ENCODE peak calls at places on chromosomes 5 and 9, in eight cellular contexts. One of them, this sample, is unnamed.
A peak's percentile ranks its signal among the peaks of the same experiment; 100 is the strongest.

GRCh38 chr5:84393969-84394368 is 9.3 kb upstream of the EDIL3 start:
- DNase-seq in heart left ventricle: no peak
- DNase-seq in sigmoid colon: no peak
- DNase-seq in ovary: no peak
- DNase-seq in transverse colon: no peak
- DNase-seq in pancreas: no peak
- DNase-seq in cardiac muscle cell: peak; percentile 57
- DNase-seq in GM23338: no peak
- DNase-seq in this sample: no peak

GRCh38 chr9:109914280-109915027 is 134.5 kb downstream of the PALM2AKAP2 start:
- DNase-seq in heart left ventricle: no peak
- DNase-seq in sigmoid colon: no peak
- DNase-seq in ovary: no peak
- DNase-seq in transverse colon: peak; percentile 22
- DNase-seq in pancreas: no peak
- DNase-seq in cardiac muscle cell: peak; percentile 97
- DNase-seq in GM23338: no peak
- DNase-seq in this sample: no peak

GRCh38 chr9:132142883-132143282 is 19.0 kb upstream of the NTNG2 start:
- DNase-seq in heart left ventricle: no peak
- DNase-seq in sigmoid colon: no peak
- DNase-seq in ovary: no peak
- DNase-seq in transverse colon: no peak
- DNase-seq in pancreas: no peak
- DNase-seq in cardiac muscle cell: no peak
- DNase-seq in GM23338: no peak
- DNase-seq in this sample: no peak

GRCh38 chr9:133758228-133758627 is 20.1 kb upstream of the SARDH start:
- DNase-seq in heart left ventricle: no peak
- DNase-seq in sigmoid colon: peak; percentile 37
- DNase-seq in ovary: peak; percentile 10
- DNase-seq in transverse colon: no peak
- DNase-seq in pancreas: no peak
- DNase-seq in cardiac muscle cell: no peak
- DNase-seq in GM23338: no peak
- DNase-seq in this sample: no peak

GRCh38 chr5:59036274-59036961 is 453.5 kb downstream of the RAB3C start:
- DNase-seq in heart left ventricle: no peak
- DNase-seq in sigmoid colon: peak; percentile 75
- DNase-seq in ovary: no peak
- DNase-seq in transverse colon: peak; percentile 23
- DNase-seq in pancreas: no peak
- DNase-seq in cardiac muscle cell: peak; percentile 96
- DNase-seq in GM23338: no peak
- DNase-seq in this sample: peak; percentile 63

GRCh38 chr9:124894741-124895170 is 32.8 kb downstream of the ARPC5L start:
- DNase-seq in heart left ventricle: no peak
- DNase-seq in sigmoid colon: no peak
- DNase-seq in ovary: no peak
- DNase-seq in transverse colon: no peak
- DNase-seq in pancreas: no peak
- DNase-seq in cardiac muscle cell: peak; percentile 72
- DNase-seq in GM23338: peak; percentile 77
- DNase-seq in this sample: no peak

GRCh38 chr5:160525471-160526261 is 104.0 kb downstream of the PTTG1 start:
- DNase-seq in heart left ventricle: no peak
- DNase-seq in sigmoid colon: no peak
- DNase-seq in ovary: no peak
- DNase-seq in transverse colon: no peak
- DNase-seq in pancreas: no peak
- DNase-seq in cardiac muscle cell: no peak
- DNase-seq in GM23338: no peak
- DNase-seq in this sample: no peak

GRCh38 chr5:146291421-146292074 is 47.1 kb upstream of the POU4F3 start:
- DNase-seq in heart left ventricle: no peak
- DNase-seq in sigmoid colon: no peak
- DNase-seq in ovary: no peak
- DNase-seq in transverse colon: no peak
- DNase-seq in pancreas: no peak
- DNase-seq in cardiac muscle cell: peak; percentile 63
- DNase-seq in GM23338: peak; percentile 82
- DNase-seq in this sample: peak; percentile 50

GRCh38 chr5:170576602-170577584 is 73.1 kb downstream of the KCNIP1 start:
- DNase-seq in heart left ventricle: no peak
- DNase-seq in sigmoid colon: no peak
- DNase-seq in ovary: no peak
- DNase-seq in transverse colon: no peak
- DNase-seq in pancreas: no peak
- DNase-seq in cardiac muscle cell: no peak
- DNase-seq in GM23338: no peak
- DNase-seq in this sample: no peak
- H3K27me3 ChIP-seq in heart left ventricle: peaks cover 16% of the 10 kb centered on the region
- H3K27me3 ChIP-seq in sigmoid colon: no peaks in the 10 kb centered on the region
- H3K27me3 ChIP-seq in ovary: no peaks in the 10 kb centered on the region
- H3K27me3 ChIP-seq in transverse colon: peaks cover 5% of the 10 kb centered on the region
- H3K27me3 ChIP-seq in pancreas: no peaks in the 10 kb centered on the region
- H3K27me3 ChIP-seq in cardiac muscle cell: no peaks in the 10 kb centered on the region
- H3K27me3 ChIP-seq in GM23338: no peaks in the 10 kb centered on the region
- H3K27me3 ChIP-seq in this sample: no peaks in the 10 kb centered on the region

DNA sequence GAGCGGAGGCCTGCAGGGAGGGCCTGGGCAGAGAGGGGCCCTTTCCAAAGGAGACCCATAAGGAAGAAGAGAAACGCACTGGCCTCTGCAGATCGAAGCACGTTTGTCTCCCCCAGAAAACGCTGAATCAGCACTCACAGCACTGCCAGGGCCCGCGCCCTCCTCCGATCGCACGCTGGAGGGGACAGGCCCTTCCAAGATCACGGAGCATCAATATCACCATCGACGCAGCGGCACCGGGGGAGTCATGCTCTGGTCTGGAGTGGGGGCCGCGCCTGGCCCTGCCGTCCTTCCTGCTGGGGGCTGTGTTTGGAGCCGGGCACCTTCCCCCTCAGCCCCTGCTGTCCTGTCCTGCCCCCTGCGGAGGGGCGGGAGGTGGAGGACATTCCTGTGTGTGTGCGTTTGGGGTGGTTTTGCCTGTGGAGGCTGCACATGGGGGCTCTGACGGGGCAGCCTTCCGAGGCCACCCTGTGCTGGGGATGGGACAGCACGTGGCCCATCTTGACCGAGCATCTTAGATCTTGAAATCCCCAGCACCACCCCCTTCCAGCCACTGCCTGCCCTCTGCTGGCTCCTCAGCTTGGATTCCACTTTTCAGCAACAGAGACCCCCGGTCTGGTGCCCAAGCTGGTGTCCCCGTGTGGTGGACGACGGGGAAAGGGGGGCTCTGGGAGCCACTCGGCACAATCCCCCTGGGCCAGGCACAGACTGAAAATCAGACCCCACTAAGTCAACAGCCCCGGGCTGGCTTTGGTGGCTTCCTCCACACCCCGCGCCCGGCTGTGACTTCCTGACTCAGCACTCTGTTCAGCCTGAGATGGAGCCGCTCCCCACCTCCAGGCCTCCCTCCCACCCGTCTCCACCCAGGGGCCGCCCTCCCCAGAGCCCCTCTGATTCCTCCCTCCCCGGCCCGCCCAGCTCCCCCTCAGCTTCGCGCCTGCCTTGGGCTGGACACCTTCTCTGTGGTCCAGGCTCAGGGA is 8.3 kb downstream of the TMEM250 start:
- DNase-seq in heart left ventricle: no peak
- DNase-seq in sigmoid colon: no peak
- DNase-seq in ovary: no peak
- DNase-seq in transverse colon: no peak
- DNase-seq in pancreas: no peak
- DNase-seq in cardiac muscle cell: peak; percentile 41
- DNase-seq in GM23338: peak; percentile 62
- DNase-seq in this sample: no peak
- TF ChIP-seq CTCF in heart left ventricle: no peak
- TF ChIP-seq CTCF in sigmoid colon: peak; percentile 17
- TF ChIP-seq CTCF in ovary: no peak
- TF ChIP-seq CTCF in transverse colon: no peak
- TF ChIP-seq CTCF in pancreas: no peak
- TF ChIP-seq CTCF in cardiac muscle cell: peak; percentile 37
- TF ChIP-seq CTCF in GM23338: peak; percentile 18
- TF ChIP-seq CTCF in this sample: peak; percentile 13

GRCh38 chr5:91311697-91312501 is 71.2 kb downstream of the ARRDC3 start:
- DNase-seq in heart left ventricle: peak; percentile 56
- DNase-seq in sigmoid colon: peak; percentile 88
- DNase-seq in ovary: peak; percentile 63
- DNase-seq in transverse colon: peak; percentile 61
- DNase-seq in pancreas: peak; percentile 36
- DNase-seq in cardiac muscle cell: peak; percentile 98
- DNase-seq in GM23338: peak; percentile 28
- DNase-seq in this sample: no peak

GRCh38 chr5:91312698-91313097 is 70.4 kb downstream of the ARRDC3 start:
- DNase-seq in heart left ventricle: no peak
- DNase-seq in sigmoid colon: no peak
- DNase-seq in ovary: no peak
- DNase-seq in transverse colon: no peak
- DNase-seq in pancreas: no peak
- DNase-seq in cardiac muscle cell: no peak
- DNase-seq in GM23338: no peak
- DNase-seq in this sample: no peak

GRCh38 chr5:91306497-91306896 is 76.6 kb downstream of the ARRDC3 start:
- DNase-seq in heart left ventricle: no peak
- DNase-seq in sigmoid colon: no peak
- DNase-seq in ovary: no peak
- DNase-seq in transverse colon: no peak
- DNase-seq in pancreas: no peak
- DNase-seq in cardiac muscle cell: peak; percentile 27
- DNase-seq in GM23338: no peak
- DNase-seq in this sample: no peak

GRCh38 chr5:91307023-91307422 is 76.1 kb downstream of the ARRDC3 start:
- DNase-seq in heart left ventricle: peak; percentile 28
- DNase-seq in sigmoid colon: peak; percentile 90
- DNase-seq in ovary: peak; percentile 32
- DNase-seq in transverse colon: peak; percentile 24
- DNase-seq in pancreas: no peak
- DNase-seq in cardiac muscle cell: peak; percentile 91
- DNase-seq in GM23338: no peak
- DNase-seq in this sample: no peak

GRCh38 chr5:91311168-91311696 is 71.9 kb downstream of the ARRDC3 start:
- DNase-seq in heart left ventricle: no peak
- DNase-seq in sigmoid colon: no peak
- DNase-seq in ovary: no peak
- DNase-seq in transverse colon: no peak
- DNase-seq in pancreas: no peak
- DNase-seq in cardiac muscle cell: no peak
- DNase-seq in GM23338: no peak
- DNase-seq in this sample: no peak
- H3K4me1 ChIP-seq in heart left ventricle: peaks cover 27% of the 10 kb centered on the region
- H3K4me1 ChIP-seq in sigmoid colon: peaks cover 53% of the 10 kb centered on the region
- H3K4me1 ChIP-seq in ovary: peaks cover 9% of the 10 kb centered on the region
- H3K4me1 ChIP-seq in transverse colon: peaks cover 37% of the 10 kb centered on the region
- H3K4me1 ChIP-seq in pancreas: peaks cover 15% of the 10 kb centered on the region
- H3K4me1 ChIP-seq in cardiac muscle cell: peaks cover 13% of the 10 kb centered on the region
- H3K4me1 ChIP-seq in GM23338: peaks cover 4% of the 10 kb centered on the region
- H3K4me1 ChIP-seq in this sample: peaks cover 21% of the 10 kb centered on the region

GRCh38 chr9:982660-983240 is 6.3 kb downstream of the DMRT3 start:
- DNase-seq in heart left ventricle: no peak
- DNase-seq in sigmoid colon: no peak
- DNase-seq in ovary: no peak
- DNase-seq in transverse colon: no peak
- DNase-seq in pancreas: no peak
- DNase-seq in cardiac muscle cell: no peak
- DNase-seq in GM23338: no peak
- DNase-seq in this sample: no peak
- H3K27me3 ChIP-seq in heart left ventricle: peaks cover 98% of the 10 kb centered on the region
- H3K27me3 ChIP-seq in sigmoid colon: peaks cover 98% of the 10 kb centered on the region
- H3K27me3 ChIP-seq in ovary: no peaks in the 10 kb centered on the region
- H3K27me3 ChIP-seq in transverse colon: peaks cover 100% of the 10 kb centered on the region
- H3K27me3 ChIP-seq in pancreas: peaks cover 18% of the 10 kb centered on the region
- H3K27me3 ChIP-seq in cardiac muscle cell: peaks cover 100% of the 10 kb centered on the region
- H3K27me3 ChIP-seq in GM23338: peaks cover 86% of the 10 kb centered on the region
- H3K27me3 ChIP-seq in this sample: no peaks in the 10 kb centered on the region

GRCh38 chr5:43203373-43203772 is 11.3 kb downstream of the NIM1K start:
- DNase-seq in heart left ventricle: no peak
- DNase-seq in sigmoid colon: no peak
- DNase-seq in ovary: no peak
- DNase-seq in transverse colon: no peak
- DNase-seq in pancreas: no peak
- DNase-seq in cardiac muscle cell: no peak
- DNase-seq in GM23338: no peak
- DNase-seq in this sample: no peak
- TF ChIP-seq CTCF in heart left ventricle: no peak
- TF ChIP-seq CTCF in sigmoid colon: no peak
- TF ChIP-seq CTCF in ovary: no peak
- TF ChIP-seq CTCF in transverse colon: no peak
- TF ChIP-seq CTCF in pancreas: no peak
- TF ChIP-seq CTCF in cardiac muscle cell: no peak
- TF ChIP-seq CTCF in GM23338: no peak
- TF ChIP-seq CTCF in this sample: no peak

GRCh38 chr5:143061161-143061945 is 291.2 kb downstream of the ARHGAP26 start:
- DNase-seq in heart left ventricle: no peak
- DNase-seq in sigmoid colon: no peak
- DNase-seq in ovary: no peak
- DNase-seq in transverse colon: no peak
- DNase-seq in pancreas: no peak
- DNase-seq in cardiac muscle cell: peak; percentile 37
- DNase-seq in GM23338: no peak
- DNase-seq in this sample: no peak
- H3K4me1 ChIP-seq in heart left ventricle: peaks cover 70% of the 10 kb centered on the region
- H3K4me1 ChIP-seq in sigmoid colon: peaks cover 69% of the 10 kb centered on the region
- H3K4me1 ChIP-seq in ovary: peaks cover 21% of the 10 kb centered on the region
- H3K4me1 ChIP-seq in transverse colon: peaks cover 16% of the 10 kb centered on the region
- H3K4me1 ChIP-seq in pancreas: no peaks in the 10 kb centered on the region
- H3K4me1 ChIP-seq in cardiac muscle cell: peaks cover 30% of the 10 kb centered on the region
- H3K4me1 ChIP-seq in GM23338: peaks cover 8% of the 10 kb centered on the region
- H3K4me1 ChIP-seq in this sample: no peaks in the 10 kb centered on the region

DNA sequence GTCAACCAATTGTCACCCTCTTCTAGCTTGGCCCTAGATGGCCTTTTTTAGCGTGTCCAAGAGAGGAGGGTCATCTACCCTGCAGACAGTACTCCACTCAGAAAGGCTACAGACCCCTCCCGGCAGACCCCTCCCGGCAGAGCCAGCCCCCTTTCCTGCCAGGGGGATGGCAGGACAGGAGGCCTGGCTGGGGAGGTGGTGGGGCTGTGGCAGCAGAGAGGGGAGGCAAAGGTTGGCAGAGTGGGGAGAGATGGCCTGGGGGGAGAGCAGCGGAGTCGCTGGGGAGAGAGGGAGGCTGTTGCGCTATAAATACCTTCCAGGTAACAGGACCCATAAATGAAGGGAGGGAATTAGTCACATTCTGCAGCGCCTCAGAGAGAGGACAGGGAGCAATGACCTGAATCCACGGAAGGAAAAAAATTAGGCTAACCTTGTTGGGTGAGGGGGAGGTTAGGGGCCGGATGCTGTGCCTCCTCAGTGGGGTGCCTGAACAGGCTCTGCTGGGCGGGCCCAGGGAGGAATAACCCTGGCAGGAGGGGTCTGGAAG is 32.9 kb upstream of the PSD2 start:
- DNase-seq in heart left ventricle: no peak
- DNase-seq in sigmoid colon: no peak
- DNase-seq in ovary: no peak
- DNase-seq in transverse colon: no peak
- DNase-seq in pancreas: no peak
- DNase-seq in cardiac muscle cell: no peak
- DNase-seq in GM23338: no peak
- DNase-seq in this sample: no peak
- H3K27me3 ChIP-seq in heart left ventricle: peaks cover 31% of the 10 kb centered on the region
- H3K27me3 ChIP-seq in sigmoid colon: peaks cover 26% of the 10 kb centered on the region
- H3K27me3 ChIP-seq in ovary: no peaks in the 10 kb centered on the region
- H3K27me3 ChIP-seq in transverse colon: peaks cover 31% of the 10 kb centered on the region
- H3K27me3 ChIP-seq in pancreas: no peaks in the 10 kb centered on the region
- H3K27me3 ChIP-seq in cardiac muscle cell: peaks cover 16% of the 10 kb centered on the region
- H3K27me3 ChIP-seq in GM23338: peaks cover 65% of the 10 kb centered on the region
- H3K27me3 ChIP-seq in this sample: no peaks in the 10 kb centered on the region

GRCh38 chr5:74336286-74336685 is 304.2 kb downstream of the ENC1 start:
- DNase-seq in heart left ventricle: no peak
- DNase-seq in sigmoid colon: no peak
- DNase-seq in ovary: no peak
- DNase-seq in transverse colon: no peak
- DNase-seq in pancreas: no peak
- DNase-seq in cardiac muscle cell: no peak
- DNase-seq in GM23338: peak; percentile 57
- DNase-seq in this sample: peak; percentile 32
- TF ChIP-seq CTCF in heart left ventricle: no peak
- TF ChIP-seq CTCF in sigmoid colon: no peak
- TF ChIP-seq CTCF in ovary: no peak
- TF ChIP-seq CTCF in transverse colon: no peak
- TF ChIP-seq CTCF in pancreas: no peak
- TF ChIP-seq CTCF in cardiac muscle cell: peak; percentile 8
- TF ChIP-seq CTCF in GM23338: peak; percentile 45
- TF ChIP-seq CTCF in this sample: peak; percentile 37